ENCODE peak calls at places on chromosomes 1 and 21, in eight cellular contexts. One of them, this sample, is unnamed.

GRCh38 chr1:8314346-8315280 is 3.3 kb upstream of the SLC45A1 start:
- DNase-seq in thyroid gland: peak; percentile 88
- DNase-seq in pancreas: peak; percentile 78
- DNase-seq in PC-3: peak; percentile 90
- DNase-seq in body of pancreas: peak; percentile 87
- DNase-seq in neural progenitor cell: peak; percentile 90
- DNase-seq in brain microvascular endothelial cell: peak; percentile 77
- DNase-seq in sigmoid colon: peak; percentile 92
- DNase-seq in this sample: peak; percentile 13

GRCh38 chr21:37915941-37916794 is at the start of gene KCNJ6:
- DNase-seq in thyroid gland: no peak
- DNase-seq in pancreas: peak; percentile 86
- DNase-seq in PC-3: no peak
- DNase-seq in body of pancreas: peak; percentile 33
- DNase-seq in neural progenitor cell: peak; percentile 94
- DNase-seq in brain microvascular endothelial cell: peak; percentile 25
- DNase-seq in sigmoid colon: no peak
- DNase-seq in this sample: no peak

GRCh38 chr21:17390575-17390974 is 122.3 kb upstream of the CXADR start:
- DNase-seq in thyroid gland: no peak
- DNase-seq in pancreas: no peak
- DNase-seq in PC-3: peak; percentile 7
- DNase-seq in body of pancreas: no peak
- DNase-seq in neural progenitor cell: no peak
- DNase-seq in brain microvascular endothelial cell: no peak
- DNase-seq in sigmoid colon: no peak
- DNase-seq in this sample: no peak

GRCh38 chr1:62407398-62408009 is 29.3 kb upstream of the USP1 start:
- DNase-seq in thyroid gland: no peak
- DNase-seq in pancreas: no peak
- DNase-seq in PC-3: peak; percentile 78
- DNase-seq in body of pancreas: peak; percentile 47
- DNase-seq in neural progenitor cell: peak; percentile 73
- DNase-seq in brain microvascular endothelial cell: peak; percentile 45
- DNase-seq in sigmoid colon: no peak
- DNase-seq in this sample: peak; percentile 16

GRCh38 chr1:52928083-52928404 is 968 bp downstream of the SCP2 start:
- DNase-seq in thyroid gland: no peak
- DNase-seq in pancreas: no peak
- DNase-seq in PC-3: no peak
- DNase-seq in body of pancreas: no peak
- DNase-seq in neural progenitor cell: no peak
- DNase-seq in brain microvascular endothelial cell: no peak
- DNase-seq in sigmoid colon: no peak
- DNase-seq in this sample: no peak

GRCh38 chr1:84159533-84160240 is 15.6 kb downstream of the PRKACB start:
- DNase-seq in thyroid gland: no peak
- DNase-seq in pancreas: no peak
- DNase-seq in PC-3: no peak
- DNase-seq in body of pancreas: no peak
- DNase-seq in neural progenitor cell: no peak
- DNase-seq in brain microvascular endothelial cell: no peak
- DNase-seq in sigmoid colon: no peak
- DNase-seq in this sample: no peak

GRCh38 chr1:201212056-201212455 is 21.4 kb downstream of the IGFN1 start:
- DNase-seq in thyroid gland: no peak
- DNase-seq in pancreas: peak; percentile 39
- DNase-seq in PC-3: no peak
- DNase-seq in body of pancreas: no peak
- DNase-seq in neural progenitor cell: no peak
- DNase-seq in brain microvascular endothelial cell: no peak
- DNase-seq in sigmoid colon: no peak
- DNase-seq in this sample: no peak

GRCh38 chr1:76759950-76760349 is 107.3 kb upstream of the ST6GALNAC5 start:
- DNase-seq in thyroid gland: peak; percentile 51
- DNase-seq in pancreas: no peak
- DNase-seq in PC-3: no peak
- DNase-seq in body of pancreas: peak; percentile 13
- DNase-seq in neural progenitor cell: no peak
- DNase-seq in brain microvascular endothelial cell: peak; percentile 1
- DNase-seq in sigmoid colon: no peak
- DNase-seq in this sample: no peak

GRCh38 chr21:44778983-44779382 is 22.6 kb downstream of the UBE2G2 start:
- DNase-seq in thyroid gland: no peak
- DNase-seq in pancreas: no peak
- DNase-seq in PC-3: no peak
- DNase-seq in body of pancreas: no peak
- DNase-seq in neural progenitor cell: no peak
- DNase-seq in brain microvascular endothelial cell: no peak
- DNase-seq in sigmoid colon: no peak
- DNase-seq in this sample: no peak

GRCh38 chr1:5164155-5164554 is 509.7 kb downstream of the AJAP1 start:
- DNase-seq in thyroid gland: no peak
- DNase-seq in pancreas: no peak
- DNase-seq in PC-3: no peak
- DNase-seq in body of pancreas: no peak
- DNase-seq in neural progenitor cell: no peak
- DNase-seq in brain microvascular endothelial cell: no peak
- DNase-seq in sigmoid colon: no peak
- DNase-seq in this sample: no peak

GRCh38 chr1:239185245-239185619 is 201.1 kb upstream of the CHRM3 start:
- DNase-seq in thyroid gland: no peak
- DNase-seq in pancreas: no peak
- DNase-seq in PC-3: no peak
- DNase-seq in body of pancreas: no peak
- DNase-seq in neural progenitor cell: no peak
- DNase-seq in brain microvascular endothelial cell: no peak
- DNase-seq in sigmoid colon: no peak
- DNase-seq in this sample: no peak

GRCh38 chr1:22710688-22711024 is at the start of gene EPHB2:
- DNase-seq in thyroid gland: peak; percentile 64
- DNase-seq in pancreas: peak; percentile 85
- DNase-seq in PC-3: peak; percentile 43
- DNase-seq in body of pancreas: peak; percentile 52
- DNase-seq in neural progenitor cell: peak; percentile 82
- DNase-seq in brain microvascular endothelial cell: no peak
- DNase-seq in sigmoid colon: no peak
- DNase-seq in this sample: no peak

GRCh38 chr1:207470927-207471326 is 16.8 kb downstream of the CR2 start:
- DNase-seq in thyroid gland: no peak
- DNase-seq in pancreas: no peak
- DNase-seq in PC-3: no peak
- DNase-seq in body of pancreas: no peak
- DNase-seq in neural progenitor cell: no peak
- DNase-seq in brain microvascular endothelial cell: no peak
- DNase-seq in sigmoid colon: no peak
- DNase-seq in this sample: no peak

GRCh38 chr21:28442624-28443023 is 550.1 kb downstream of the LTN1 start:
- DNase-seq in thyroid gland: no peak
- DNase-seq in pancreas: no peak
- DNase-seq in PC-3: peak; percentile 37
- DNase-seq in body of pancreas: no peak
- DNase-seq in neural progenitor cell: no peak
- DNase-seq in brain microvascular endothelial cell: peak; percentile 65
- DNase-seq in sigmoid colon: no peak
- DNase-seq in this sample: no peak

GRCh38 chr1:6123083-6123482 is 57.0 kb downstream of the CHD5 start:
- DNase-seq in thyroid gland: no peak
- DNase-seq in pancreas: no peak
- DNase-seq in PC-3: no peak
- DNase-seq in body of pancreas: no peak
- DNase-seq in neural progenitor cell: no peak
- DNase-seq in brain microvascular endothelial cell: no peak
- DNase-seq in sigmoid colon: peak; percentile 20
- DNase-seq in this sample: no peak

GRCh38 chr1:110529011-110529410 is 10.0 kb upstream of the KCNA10 start:
- DNase-seq in thyroid gland: no peak
- DNase-seq in pancreas: no peak
- DNase-seq in PC-3: no peak
- DNase-seq in body of pancreas: no peak
- DNase-seq in neural progenitor cell: no peak
- DNase-seq in brain microvascular endothelial cell: no peak
- DNase-seq in sigmoid colon: no peak
- DNase-seq in this sample: no peak

GRCh38 chr1:204503122-204503912 is 8.7 kb upstream of the PIK3C2B start:
- DNase-seq in thyroid gland: no peak
- DNase-seq in pancreas: no peak
- DNase-seq in PC-3: peak; percentile 98
- DNase-seq in body of pancreas: peak; percentile 65
- DNase-seq in neural progenitor cell: peak; percentile 69
- DNase-seq in brain microvascular endothelial cell: peak; percentile 64
- DNase-seq in sigmoid colon: no peak
- DNase-seq in this sample: no peak

GRCh38 chr21:32240708-32241433 is 38.0 kb downstream of the MIS18A start:
- DNase-seq in thyroid gland: no peak
- DNase-seq in pancreas: no peak
- DNase-seq in PC-3: no peak
- DNase-seq in body of pancreas: no peak
- DNase-seq in neural progenitor cell: no peak
- DNase-seq in brain microvascular endothelial cell: no peak
- DNase-seq in sigmoid colon: no peak
- DNase-seq in this sample: no peak

GRCh38 chr1:50936321-50936720 is 23.7 kb downstream of the FAF1 start:
- DNase-seq in thyroid gland: no peak
- DNase-seq in pancreas: no peak
- DNase-seq in PC-3: no peak
- DNase-seq in body of pancreas: no peak
- DNase-seq in neural progenitor cell: no peak
- DNase-seq in brain microvascular endothelial cell: no peak
- DNase-seq in sigmoid colon: no peak
- DNase-seq in this sample: no peak

GRCh38 chr1:202798260-202798659 is 10.0 kb downstream of the KDM5B start:
- DNase-seq in thyroid gland: no peak
- DNase-seq in pancreas: no peak
- DNase-seq in PC-3: no peak
- DNase-seq in body of pancreas: no peak
- DNase-seq in neural progenitor cell: no peak
- DNase-seq in brain microvascular endothelial cell: no peak
- DNase-seq in sigmoid colon: no peak
- DNase-seq in this sample: no peak
- H3K4me3 ChIP-seq in thyroid gland: no peak overlapping the region
- H3K4me3 ChIP-seq in pancreas: no peak overlapping the region
- H3K4me3 ChIP-seq in PC-3: no peak overlapping the region
- H3K4me3 ChIP-seq in body of pancreas: no peak overlapping the region
- H3K4me3 ChIP-seq in neural progenitor cell: no peak overlapping the region
- H3K4me3 ChIP-seq in brain microvascular endothelial cell: no peak overlapping the region
- H3K4me3 ChIP-seq in sigmoid colon: no peak overlapping the region
- H3K4me3 ChIP-seq in this sample: no peak overlapping the region

GRCh38 chr1:171739646-171740045 is 2.2 kb downstream of the VAMP4 start:
- DNase-seq in thyroid gland: no peak
- DNase-seq in pancreas: no peak
- DNase-seq in PC-3: peak; percentile 69
- DNase-seq in body of pancreas: no peak
- DNase-seq in neural progenitor cell: no peak
- DNase-seq in brain microvascular endothelial cell: no peak
- DNase-seq in sigmoid colon: no peak
- DNase-seq in this sample: no peak

GRCh38 chr1:171742577-171742922 is 685 bp upstream of the VAMP4 start:
- DNase-seq in thyroid gland: peak; percentile 53
- DNase-seq in pancreas: peak; percentile 60
- DNase-seq in PC-3: peak; percentile 85
- DNase-seq in body of pancreas: peak; percentile 30
- DNase-seq in neural progenitor cell: peak; percentile 65
- DNase-seq in brain microvascular endothelial cell: peak; percentile 25
- DNase-seq in sigmoid colon: peak; percentile 72
- DNase-seq in this sample: no peak

GRCh38 chr1:171741872-171742576 is at the start of gene VAMP4:
- DNase-seq in thyroid gland: peak; percentile 92
- DNase-seq in pancreas: peak; percentile 93
- DNase-seq in PC-3: peak; percentile 99
- DNase-seq in body of pancreas: peak; percentile 87
- DNase-seq in neural progenitor cell: peak; percentile 95
- DNase-seq in brain microvascular endothelial cell: peak; percentile 76
- DNase-seq in sigmoid colon: peak; percentile 94
- DNase-seq in this sample: peak; percentile 51

GRCh38 chr1:171740356-171740863 is 1.5 kb downstream of the VAMP4 start:
- DNase-seq in thyroid gland: no peak
- DNase-seq in pancreas: no peak
- DNase-seq in PC-3: peak; percentile 31
- DNase-seq in body of pancreas: no peak
- DNase-seq in neural progenitor cell: no peak
- DNase-seq in brain microvascular endothelial cell: no peak
- DNase-seq in sigmoid colon: no peak
- DNase-seq in this sample: no peak

DNA sequence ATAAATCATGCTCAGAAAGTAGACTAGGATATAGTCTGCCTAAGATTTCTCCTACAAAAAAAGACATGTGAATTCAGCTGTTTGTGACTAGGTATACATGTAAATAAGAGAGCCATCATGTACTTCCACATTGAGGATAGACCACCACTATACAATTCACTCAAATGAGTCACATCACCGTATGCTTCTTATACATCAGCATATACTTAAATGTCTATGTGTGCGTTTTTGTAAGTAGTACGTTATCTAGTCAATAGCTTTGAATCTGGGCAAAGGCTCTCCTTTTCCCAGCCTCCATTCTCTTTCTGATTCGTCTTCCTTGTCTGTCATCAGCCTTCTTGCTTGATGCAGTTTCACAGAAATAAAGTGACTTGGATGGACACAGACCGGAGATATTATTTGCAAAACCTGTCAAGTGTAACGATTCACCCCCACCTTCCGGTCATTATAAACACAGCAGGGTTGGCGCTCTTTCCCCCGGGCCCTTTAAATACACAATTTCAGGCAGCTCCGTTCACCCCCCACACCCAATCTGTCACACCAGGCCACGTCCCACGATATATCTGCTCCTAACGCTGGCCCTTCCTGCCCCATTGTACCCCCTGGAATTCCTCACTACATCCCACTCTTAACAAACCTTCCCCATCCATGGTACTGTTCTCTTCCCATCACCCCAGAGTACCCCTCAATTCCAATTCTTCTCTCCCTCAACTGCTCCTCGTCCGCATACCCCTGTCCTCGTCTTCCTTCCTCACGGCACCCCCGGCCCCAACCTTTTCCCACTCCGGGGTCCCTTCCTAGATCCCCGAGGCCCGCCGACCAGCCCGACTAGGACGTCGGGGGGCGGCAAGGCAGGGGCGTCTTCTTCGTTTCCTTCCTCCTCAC is 636 bp downstream of the VAMP4 start:
- DNase-seq in thyroid gland: peak; percentile 53
- DNase-seq in pancreas: no peak
- DNase-seq in PC-3: peak; percentile 82
- DNase-seq in body of pancreas: peak; percentile 57
- DNase-seq in neural progenitor cell: peak; percentile 42
- DNase-seq in brain microvascular endothelial cell: peak; percentile 11
- DNase-seq in sigmoid colon: peak; percentile 71
- DNase-seq in this sample: peak; percentile 18
- TF ChIP-seq CTCF in thyroid gland: no peak
- TF ChIP-seq CTCF in pancreas: no peak
- TF ChIP-seq CTCF in PC-3: no peak
- TF ChIP-seq CTCF in body of pancreas: no peak
- TF ChIP-seq CTCF in neural progenitor cell: peak; percentile 16
- TF ChIP-seq CTCF in brain microvascular endothelial cell: peak; percentile 30
- TF ChIP-seq CTCF in sigmoid colon: no peak
- TF ChIP-seq CTCF in this sample: peak; percentile 11

GRCh38 chr1:53982762-53983101 is 35.3 kb downstream of the LDLRAD1 start:
- DNase-seq in thyroid gland: no peak
- DNase-seq in pancreas: no peak
- DNase-seq in PC-3: no peak
- DNase-seq in body of pancreas: no peak
- DNase-seq in neural progenitor cell: no peak
- DNase-seq in brain microvascular endothelial cell: no peak
- DNase-seq in sigmoid colon: no peak
- DNase-seq in this sample: no peak
- H3K4me3 ChIP-seq in thyroid gland: no peak overlapping the region
- H3K4me3 ChIP-seq in pancreas: peak overlapping the region; percentile 42
- H3K4me3 ChIP-seq in PC-3: peak overlapping the region; percentile 30
- H3K4me3 ChIP-seq in body of pancreas: peak overlapping the region; percentile 8
- H3K4me3 ChIP-seq in neural progenitor cell: peak overlapping the region; percentile 23
- H3K4me3 ChIP-seq in brain microvascular endothelial cell: peak overlapping the region; percentile 45
- H3K4me3 ChIP-seq in sigmoid colon: peak overlapping the region; percentile 52
- H3K4me3 ChIP-seq in this sample: no peak overlapping the region

GRCh38 chr1:30329802-30330557 is 393.4 kb downstream of the MATN1 start:
- DNase-seq in thyroid gland: no peak
- DNase-seq in pancreas: no peak
- DNase-seq in PC-3: no peak
- DNase-seq in body of pancreas: no peak
- DNase-seq in neural progenitor cell: no peak
- DNase-seq in brain microvascular endothelial cell: no peak
- DNase-seq in sigmoid colon: no peak
- DNase-seq in this sample: no peak
- TF ChIP-seq CTCF in thyroid gland: no peak
- TF ChIP-seq CTCF in pancreas: no peak
- TF ChIP-seq CTCF in PC-3: no peak
- TF ChIP-seq CTCF in body of pancreas: no peak
- TF ChIP-seq CTCF in neural progenitor cell: peak; percentile 28
- TF ChIP-seq CTCF in brain microvascular endothelial cell: no peak
- TF ChIP-seq CTCF in sigmoid colon: no peak
- TF ChIP-seq CTCF in this sample: no peak

This sample was measured in GM12864.